ENCODE peak calls at places on chromosome 6, in five cellular contexts. L is effector memory CD4-positive, alpha-beta T cell; R is activated CD4-positive, alpha-beta T cell treated with anti-CD3 and anti-CD28 coated beads, Interleukin-2, amount 50 U/mL, for 24 hours; H is astrocyte of the cerebellum; Q is foreskin fibroblast. K is an unnamed sample.

GRCh38 chr6:27726620-27727023 is 185.6 kb downstream of the OR2B2 start:
- DNase-seq in R (no peak), H (no peak), Q (no peak), L (no peak), K (no peak)

GRCh38 chr6:165729307-165729936 is 66.4 kb upstream of the PDE10A start:
- DNase-seq in H (no peak), L (no peak), R (no peak), Q (no peak), K (no peak)

GRCh38 chr6:39083111-39083702 is 31.8 kb downstream of the SAYSD1 start:
- DNase-seq in H (no peak), Q (no peak), L (no peak), R (no peak), K (no peak)

GRCh38 chr6:110378552-110378951 is 20.4 kb upstream of the METTL24 start:
- DNase-seq in L (no peak), H (no peak), Q (no peak), R (no peak), K (no peak)

GRCh38 chr6:116666869-116667268 is 1.7 kb downstream of the ZUP1 start:
- DNase-seq in L (no peak), R (no peak), Q (no peak), H (no peak), K (no peak)

GRCh38 chr6:112475083-112475482 is 128.0 kb downstream of the RFPL4B start:
- DNase-seq in Q (peak; percentile 32), H (peak; percentile 22), R (no peak), L (no peak), K (no peak)

GRCh38 chr6:85468326-85468725 is 18.4 kb downstream of the NT5E start:
- DNase-seq in R (no peak), H (no peak), L (no peak), Q (peak; percentile 71), K (no peak)

GRCh38 chr6:102204336-102204735 is 810.8 kb downstream of the GRIK2 start:
- DNase-seq in H (no peak), Q (no peak), R (no peak), L (no peak), K (no peak)

GRCh38 chr6:64280569-64280968 is 645.0 kb downstream of the PHF3 start:
- DNase-seq in R (no peak), L (no peak), H (peak; percentile 59), Q (no peak), K (no peak)

GRCh38 chr6:87237804-87238203 is 82.4 kb downstream of the ZNF292 start:
- DNase-seq in R (no peak), H (peak; percentile 3), L (no peak), Q (peak; percentile 9), K (no peak)

GRCh38 chr6:7033202-7033601 is 74.6 kb upstream of the RREB1 start:
- DNase-seq in L (no peak), R (no peak), H (no peak), Q (no peak), K (no peak)

GRCh38 chr6:10800810-10801209 is 37.5 kb downstream of the MAK start:
- DNase-seq in L (no peak), Q (peak; percentile 32), R (no peak), H (no peak), K (no peak)

GRCh38 chr6:100088009-100088408 is 94.0 kb upstream of the MCHR2 start:
- DNase-seq in Q (no peak), L (no peak), R (no peak), H (peak; percentile 23), K (no peak)

GRCh38 chr6:42451595-42452170 is at the start of gene TRERF1:
- DNase-seq in L (no peak), Q (peak; percentile 71), H (no peak), R (peak; percentile 37), K (no peak)

GRCh38 chr6:79170915-79171314 is 63.6 kb downstream of the HMGN3 start:
- DNase-seq in L (no peak), H (peak; percentile 91), Q (no peak), R (no peak), K (no peak)

GRCh38 chr6:117548797-117549301 is 53.5 kb downstream of the GOPC start:
- DNase-seq in Q (no peak), R (no peak), L (no peak), H (peak; percentile 78), K (no peak)